ENCODE peak calls at places on chromosomes 2 and 18, in four cellular contexts. K is K562, E is mammary epithelial cell, N is glutamatergic neuron. M is an unnamed sample.

GRCh38 chr2:4553219-4553618 is 849.8 kb downstream of the DCDC2C start:
- DNase-seq in K (no peak), E (no peak), N (no peak), M (no peak)

GRCh38 chr2:47048801-47049480 is 106.2 kb downstream of the STPG4 start:
- DNase-seq in K (peak), E (no peak), N (no peak), M (no peak)

GRCh38 chr2:128549646-128550260 is 231.1 kb upstream of the HS6ST1 start:
- DNase-seq in K (no peak), E (no peak), N (no peak), M (no peak)

GRCh38 chr2:160974803-160975202 is 185.4 kb upstream of the TANK start:
- DNase-seq in K (no peak), E (peak), N (no peak), M (no peak)

GRCh38 chr2:241833101-241833937 is 24.3 kb downstream of the NEU4 start:
- DNase-seq in K (no peak), E (no peak), N (no peak), M (no peak)

GRCh38 chr2:70344195-70344594 is 42.3 kb upstream of the FAM136A start:
- DNase-seq in K (no peak), E (peak), N (no peak), M (no peak)

GRCh38 chr2:193518061-193518817 is 1323.5 kb upstream of the TMEFF2 start:
- DNase-seq in K (no peak), E (peak), N (no peak), M (no peak)

GRCh38 chr2:197304556-197305011 is 6.0 kb downstream of the ANKRD44 start:
- DNase-seq in K (no peak), E (no peak), N (no peak), M (no peak)

GRCh38 chr18:75478996-75479870 is 51.7 kb upstream of the SMIM21 start:
- DNase-seq in K (peak), E (peak), N (no peak), M (no peak)

GRCh38 chr2:13005048-13005447 is 288.3 kb downstream of the TRIB2 start:
- DNase-seq in K (no peak), E (no peak), N (no peak), M (no peak)

GRCh38 chr2:216491757-216492635 is 6.6 kb upstream of the RPL37A start:
- DNase-seq in K (no peak), E (no peak), N (no peak), M (no peak)

GRCh38 chr2:157875720-157876065 is 437 bp downstream of the ACVR1 start:
- DNase-seq in K (peak), E (no peak), N (no peak), M (no peak)

GRCh38 chr2:130372055-130372832 is 16.4 kb downstream of the PTPN18 start:
- DNase-seq in K (peak), E (peak), N (peak), M (peak)

GRCh38 chr2:236503100-236503499 is 66.5 kb upstream of the ACKR3 start:
- DNase-seq in K (no peak), E (no peak), N (no peak), M (no peak)

GRCh38 chr2:16112972-16113560 is 172.7 kb downstream of the MYCN start:
- DNase-seq in K (no peak), E (no peak), N (no peak), M (no peak)

GRCh38 chr2:240600451-240600961 is 14.0 kb downstream of the CAPN10 start:
- DNase-seq in K (no peak), E (no peak), N (peak), M (no peak)

GRCh38 chr2:234496442-234496834 is 443 bp downstream of the ARL4C start:
- DNase-seq in K (peak), E (peak), N (no peak), M (no peak)

GRCh38 chr2:216925632-216926366 is 65.9 kb upstream of the TNP1 start:
- DNase-seq in K (no peak), E (no peak), N (no peak), M (no peak)

GRCh38 chr2:239724851-239725550 is 300.1 kb downstream of the NDUFA10 start:
- DNase-seq in K (no peak), E (no peak), N (no peak), M (no peak)

GRCh38 chr18:36929601-36930000 is 100.7 kb downstream of the KIAA1328 start:
- DNase-seq in K (no peak), E (no peak), N (no peak), M (no peak)

GRCh38 chr18:79458131-79458838 is 62.6 kb downstream of the NFATC1 start:
- DNase-seq in K (no peak), E (peak), N (no peak), M (peak)

GRCh38 chr2:20578895-20579825 is 71.7 kb downstream of the HS1BP3 start:
- DNase-seq in K (peak), E (peak), N (peak), M (no peak)

GRCh38 chr2:180056367-180057118 is 49.4 kb upstream of the CWC22 start:
- DNase-seq in K (no peak), E (no peak), N (no peak), M (no peak)
- TF ChIP-seq CTCF in K (no peak), E (no peak), N (no peak), M (no peak)

DNA sequence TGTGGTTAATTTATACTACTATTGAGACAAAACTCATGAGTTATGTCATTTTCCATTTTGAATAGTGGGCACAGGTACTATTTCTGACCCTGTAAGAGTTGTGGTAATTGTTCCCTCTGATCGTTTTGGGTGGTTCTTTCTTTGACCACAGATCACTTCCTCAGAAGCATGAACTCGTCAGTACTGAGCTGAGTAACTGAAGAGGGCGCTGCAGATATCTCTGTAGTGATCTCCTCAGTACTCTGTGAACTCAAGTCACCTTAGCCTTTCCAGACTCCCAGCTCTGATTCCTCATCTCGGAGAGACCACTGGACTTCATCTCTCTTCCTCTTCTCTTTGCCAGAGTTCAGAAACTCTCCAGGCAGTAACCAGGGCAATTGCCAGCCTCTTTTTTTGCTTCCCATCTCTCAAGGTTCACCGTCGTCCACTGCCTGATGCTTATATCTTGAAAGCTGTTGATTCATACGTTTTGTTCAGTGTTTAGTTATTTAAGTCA is 9.4 kb upstream of the IL1RL1 start:
- DNase-seq in K (no peak), E (peak), N (no peak), M (no peak)
- TF ChIP-seq CTCF in K (peak), E (peak), N (no peak), M (peak)

GRCh38 chr2:37984589-37984988 is 59.5 kb downstream of the RMDN2 start:
- DNase-seq in K (no peak), E (no peak), N (no peak), M (no peak)
- TF ChIP-seq CTCF in K (peak), E (peak), N (no peak), M (peak)

DNA sequence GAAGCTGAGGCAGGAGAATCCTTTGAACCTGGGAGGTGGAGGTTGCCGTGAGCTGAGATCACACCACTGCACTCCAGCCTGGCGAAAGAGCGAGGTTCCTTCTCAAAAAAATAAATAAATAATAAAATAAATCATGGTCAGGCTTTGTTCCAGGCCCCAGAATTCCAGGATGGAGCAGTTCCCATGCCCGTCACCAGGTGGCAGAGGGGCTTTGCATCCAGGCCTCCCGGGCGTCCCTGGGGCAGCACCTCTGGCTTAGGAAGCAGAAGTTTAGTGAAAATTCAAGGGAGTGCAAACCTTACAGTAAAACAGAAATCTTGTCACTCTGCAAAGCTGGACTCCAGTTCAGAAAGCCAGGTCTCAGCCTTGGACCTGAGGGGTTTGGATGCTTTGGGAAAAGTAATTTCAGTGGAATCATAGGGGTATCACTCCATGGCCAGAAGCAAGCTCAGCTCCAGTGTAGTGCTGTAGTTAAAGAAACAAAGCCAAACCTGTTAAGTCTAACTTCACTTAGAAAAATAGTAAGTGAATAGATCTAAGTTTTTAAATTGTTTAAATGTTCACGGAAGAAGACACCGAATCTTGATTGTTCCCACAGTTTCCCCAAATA is 512.7 kb downstream of the CMPK2 start:
- DNase-seq in K (no peak), E (no peak), N (peak), M (no peak)
- TF ChIP-seq CTCF in K (peak), E (peak), N (peak), M (peak)

GRCh38 chr2:11417946-11418585 is 47.9 kb downstream of the E2F6 start:
- DNase-seq in K (peak), E (no peak), N (no peak), M (no peak)
- TF ChIP-seq CTCF in K (peak), E (peak), N (peak), M (peak)

DNA sequence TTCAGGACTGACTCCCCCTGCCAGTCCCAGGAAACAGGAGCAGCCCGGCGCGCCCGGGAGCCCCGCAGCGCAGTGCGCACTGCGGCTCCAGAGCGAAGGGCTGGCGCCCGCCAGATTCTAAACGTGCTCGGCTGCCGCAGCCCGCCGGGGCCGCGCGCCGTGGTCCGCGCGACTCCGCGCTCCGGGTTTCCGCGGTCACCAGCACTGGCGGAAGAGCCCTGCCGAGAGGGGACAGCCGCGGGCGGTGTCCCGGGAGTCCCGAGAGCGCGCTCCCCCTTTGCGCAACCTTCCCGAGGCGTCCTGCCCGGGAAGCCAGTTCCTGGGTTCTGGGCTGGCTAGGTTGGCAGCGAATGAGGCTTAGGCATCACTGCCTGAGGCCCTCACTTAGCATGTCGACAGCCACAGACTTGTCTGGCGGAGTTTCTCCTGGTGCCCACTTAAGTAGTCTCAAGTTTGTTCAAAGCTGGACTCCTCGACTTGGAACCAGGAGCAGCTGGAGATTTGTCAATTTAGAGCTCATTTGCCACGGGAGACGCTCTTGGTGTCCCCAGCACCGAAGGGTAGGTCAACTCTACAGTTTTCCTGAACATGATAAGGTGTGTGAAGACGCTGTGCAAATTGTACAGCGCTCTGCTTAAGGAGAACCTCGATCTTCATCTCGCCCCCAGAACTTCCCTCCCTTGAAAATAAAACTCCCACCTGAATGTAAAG is 1.5 kb upstream of the VSNL1 start:
- DNase-seq in K (peak), E (peak), N (peak), M (no peak)
- TF ChIP-seq CTCF in K (no peak), E (no peak), N (no peak), M (no peak)